ENCODE peak calls at places on chromosomes 7 and 10, in seven cellular contexts. P is Calu3, J is stomach, U is lower leg skin, R is astrocyte of the spinal cord, Y is hepatocyte, W is GM23338. B is an unnamed sample.

GRCh38 chr10:44183667-44184632 is 200.9 kb downstream of the CXCL12 start:
- DNase-seq in W (no peak), R (no peak), J (no peak), P (no peak), Y (no peak), U (no peak), B (no peak)

GRCh38 chr10:11823122-11823988 is at the start of gene PROSER2:
- DNase-seq in Y (peak), J (peak), P (peak), W (peak), R (peak), U (peak), B (peak)

GRCh38 chr10:106410331-106410730 is 754.2 kb downstream of the SORCS1 start:
- DNase-seq in Y (no peak), P (no peak), W (no peak), J (no peak), R (no peak), U (no peak), B (no peak)

GRCh38 chr10:71796749-71797405 is 23.6 kb upstream of the VSIR start:
- DNase-seq in Y (no peak), P (no peak), R (no peak), J (no peak), U (no peak), W (peak), B (no peak)

GRCh38 chr7:100567045-100567730 is 6.5 kb downstream of the SAP25 start:
- DNase-seq in R (peak), Y (no peak), J (no peak), P (no peak), U (no peak), W (no peak), B (no peak)

GRCh38 chr7:75642810-75643486 is 95.8 kb downstream of the HIP1 start:
- DNase-seq in P (peak), R (peak), Y (peak), J (peak), U (no peak), W (peak), B (no peak)

GRCh38 chr7:41918597-41918996 is 215.7 kb upstream of the INHBA start:
- DNase-seq in P (no peak), W (no peak), Y (no peak), R (peak), U (no peak), J (no peak), B (no peak)

GRCh38 chr7:73340514-73340913 is 12.6 kb downstream of the FKBP6 start:
- DNase-seq in W (peak), U (no peak), Y (no peak), P (no peak), R (no peak), J (no peak), B (no peak)

GRCh38 chr7:37216156-37216839 is 232.4 kb downstream of the ELMO1 start:
- DNase-seq in R (no peak), W (no peak), U (no peak), Y (no peak), P (no peak), J (no peak), B (no peak)

GRCh38 chr10:109968954-109969644 is 38.7 kb upstream of the ADD3 start:
- DNase-seq in P (no peak), R (no peak), U (no peak), W (no peak), Y (no peak), J (peak), B (no peak)

GRCh38 chr7:147541261-147541660 is 1049.3 kb upstream of the C7orf33 start:
- DNase-seq in J (no peak), W (no peak), Y (no peak), P (no peak), R (no peak), U (no peak), B (no peak)

GRCh38 chr10:73940634-73941221 is 29.8 kb downstream of the PLAU start:
- DNase-seq in Y (peak), P (peak), J (peak), R (peak), W (peak), U (peak), B (peak)

GRCh38 chr7:22137466-22137865 is 191.8 kb upstream of the CDCA7L start:
- DNase-seq in P (no peak), J (no peak), U (no peak), W (no peak), R (peak), Y (no peak), B (no peak)

GRCh38 chr7:35249537-35249907 is 4.4 kb downstream of the TBX20 start:
- DNase-seq in Y (no peak), P (no peak), J (no peak), U (no peak), W (peak), R (no peak), B (no peak)

GRCh38 chr10:29328988-29329387 is 40.1 kb downstream of the LYZL1 start:
- DNase-seq in Y (no peak), U (peak), J (no peak), W (no peak), P (no peak), R (peak), B (no peak)

GRCh38 chr7:84948632-84949031 is 238.2 kb downstream of the SEMA3D start:
- DNase-seq in J (no peak), P (no peak), R (no peak), Y (no peak), W (no peak), U (no peak), B (no peak)

GRCh38 chr7:128883622-128884549 is 21.2 kb downstream of the ATP6V1F start:
- DNase-seq in J (peak), R (peak), Y (peak), U (peak), P (peak), W (peak), B (peak)

GRCh38 chr7:122136033-122136432 is 8.0 kb downstream of the AASS start:
- DNase-seq in R (peak), P (no peak), Y (no peak), J (no peak), U (no peak), W (no peak), B (no peak)

GRCh38 chr10:28595618-28596017 is 62.7 kb downstream of the WAC start:
- DNase-seq in R (peak), U (no peak), P (no peak), J (no peak), Y (no peak), W (no peak), B (no peak)

GRCh38 chr7:44313621-44314031 is 11.8 kb downstream of the CAMK2B start:
- DNase-seq in U (no peak), W (no peak), J (peak), Y (no peak), R (no peak), P (no peak), B (no peak)

GRCh38 chr10:130127612-130128607 is 8.3 kb upstream of the GLRX3 start:
- DNase-seq in J (peak), Y (peak), U (peak), P (peak), W (peak), R (peak), B (peak)

GRCh38 chr10:122854648-122855047 is 9.0 kb upstream of the CUZD1 start:
- DNase-seq in P (no peak), Y (no peak), R (peak), U (no peak), J (no peak), W (no peak), B (no peak)

GRCh38 chr10:14838582-14839304 is 637 bp downstream of the HSPA14 start:
- DNase-seq in Y (peak), W (peak), U (peak), P (peak), J (peak), R (peak), B (peak)

GRCh38 chr7:141974831-141975230 is 1.3 kb upstream of the TAS2R38 start:
- DNase-seq in W (peak), R (no peak), U (no peak), Y (peak), P (peak), J (peak), B (no peak)

GRCh38 chr10:94641480-94641879 is 42.0 kb upstream of the CYP2C18 start:
- DNase-seq in R (no peak), J (no peak), P (no peak), U (no peak), Y (no peak), W (no peak), B (no peak)

GRCh38 chr10:23399701-23400144 is 39.2 kb upstream of the OTUD1 start:
- DNase-seq in J (no peak), R (peak), Y (peak), W (no peak), U (no peak), P (no peak), B (no peak)

GRCh38 chr7:140121321-140121720 is 55.5 kb downstream of the KDM7A start:
- DNase-seq in R (peak), W (no peak), Y (no peak), U (no peak), P (no peak), J (no peak), B (no peak)

GRCh38 chr10:69089638-69090599 is 2.0 kb downstream of the SRGN start:
- DNase-seq in Y (no peak), W (no peak), R (peak), P (no peak), J (peak), U (peak), B (no peak)

GRCh38 chr7:26699761-26700160 is 164.6 kb downstream of the SKAP2 start:
- DNase-seq in J (no peak), W (no peak), Y (no peak), U (no peak), R (no peak), P (no peak), B (no peak)

GRCh38 chr7:77310982-77311381 is 105.2 kb downstream of the GSAP start:
- DNase-seq in R (no peak), U (no peak), J (no peak), P (no peak), W (no peak), Y (no peak), B (no peak)

GRCh38 chr10:111128331-111129167 is 51.7 kb downstream of the ADRA2A start:
- DNase-seq in Y (peak), J (no peak), P (peak), W (no peak), U (no peak), R (peak), B (no peak)

GRCh38 chr7:12709731-12710502 is 22.5 kb downstream of the ARL4A start:
- DNase-seq in P (no peak), J (no peak), R (peak), W (no peak), Y (no peak), U (no peak), B (no peak)

GRCh38 chr10:126847666-126848065 is 57.6 kb upstream of the DOCK1 start:
- DNase-seq in R (no peak), P (no peak), W (no peak), Y (no peak), J (no peak), U (no peak), B (no peak)

GRCh38 chr7:91692800-91693199 is 187.7 kb downstream of the MTERF1 start:
- DNase-seq in R (no peak), U (no peak), P (no peak), J (no peak), Y (no peak), W (no peak), B (no peak)

GRCh38 chr10:106577756-106578155 is 586.8 kb downstream of the SORCS1 start:
- DNase-seq in Y (no peak), W (no peak), J (no peak), P (no peak), U (no peak), R (no peak), B (no peak)

GRCh38 chr10:92822964-92823363 is 25.4 kb upstream of the EXOC6 start:
- DNase-seq in W (no peak), Y (no peak), J (no peak), R (peak), P (no peak), U (no peak), B (no peak)

GRCh38 chr7:97018126-97018601 is 6.5 kb downstream of the DLX5 start:
- DNase-seq in R (no peak), P (no peak), U (no peak), Y (no peak), W (peak), J (no peak), B (no peak)

GRCh38 chr10:110304394-110304779 is 333 bp downstream of the SMNDC1 start:
- DNase-seq in J (no peak), U (no peak), Y (peak), W (no peak), R (no peak), P (no peak), B (no peak)

GRCh38 chr7:78011642-78012041 is 213.1 kb downstream of the PHTF2 start:
- DNase-seq in Y (no peak), R (no peak), J (no peak), P (no peak), U (no peak), W (no peak), B (no peak)

GRCh38 chr10:84842593-84842992 is 514.2 kb downstream of the CCSER2 start:
- DNase-seq in R (no peak), J (no peak), P (no peak), U (no peak), Y (no peak), W (no peak), B (no peak)

GRCh38 chr10:84850826-84851225 is 522.4 kb downstream of the CCSER2 start:
- DNase-seq in Y (no peak), R (no peak), U (no peak), J (no peak), W (no peak), P (no peak), B (no peak)

GRCh38 chr10:84846646-84847045 is 518.3 kb downstream of the CCSER2 start:
- DNase-seq in U (no peak), J (no peak), W (no peak), Y (no peak), P (no peak), R (no peak), B (no peak)

GRCh38 chr10:84848967-84849366 is 520.6 kb downstream of the CCSER2 start:
- DNase-seq in Y (no peak), U (no peak), W (no peak), J (no peak), R (no peak), P (no peak), B (no peak)

GRCh38 chr10:84845628-84846261 is 517.4 kb downstream of the CCSER2 start:
- DNase-seq in P (peak), Y (peak), R (no peak), W (peak), J (no peak), U (no peak), B (no peak)
- TF ChIP-seq CTCF in P (no peak), Y (peak), R (no peak), W (peak), J (no peak), U (no peak), B (peak)

DNA sequence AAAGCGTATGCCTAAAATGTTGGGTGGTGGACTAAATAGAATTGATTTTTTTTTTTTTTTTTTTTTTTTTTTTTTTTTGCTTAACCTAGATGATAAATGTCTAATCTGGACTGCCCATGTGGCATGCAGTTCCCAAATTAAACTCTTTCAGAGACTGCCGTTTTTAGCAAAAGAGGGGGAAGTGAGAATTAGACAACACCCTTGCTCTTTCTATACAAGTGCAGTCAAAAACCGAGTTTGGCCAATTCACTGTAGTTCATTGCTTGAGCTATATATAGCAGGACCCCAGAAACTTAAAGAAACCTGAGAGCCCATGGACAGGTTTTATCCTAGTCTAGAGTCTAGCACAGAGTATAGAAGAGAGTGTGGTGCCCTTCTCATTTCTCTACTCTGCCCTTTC is 141.9 kb downstream of the GRM3 start:
- DNase-seq in Y (no peak), W (no peak), J (no peak), U (no peak), R (no peak), P (no peak), B (no peak)
- TF ChIP-seq CTCF in Y (no peak), W (no peak), J (no peak), U (no peak), R (no peak), P (no peak), B (no peak)

GRCh38 chr7:103990991-103991390 is 1.5 kb upstream of the RELN start:
- DNase-seq in Y (no peak), U (no peak), J (no peak), W (no peak), R (no peak), P (no peak), B (no peak)
- TF ChIP-seq CTCF in Y (no peak), U (no peak), J (no peak), W (no peak), R (no peak), P (no peak), B (no peak)

DNA sequence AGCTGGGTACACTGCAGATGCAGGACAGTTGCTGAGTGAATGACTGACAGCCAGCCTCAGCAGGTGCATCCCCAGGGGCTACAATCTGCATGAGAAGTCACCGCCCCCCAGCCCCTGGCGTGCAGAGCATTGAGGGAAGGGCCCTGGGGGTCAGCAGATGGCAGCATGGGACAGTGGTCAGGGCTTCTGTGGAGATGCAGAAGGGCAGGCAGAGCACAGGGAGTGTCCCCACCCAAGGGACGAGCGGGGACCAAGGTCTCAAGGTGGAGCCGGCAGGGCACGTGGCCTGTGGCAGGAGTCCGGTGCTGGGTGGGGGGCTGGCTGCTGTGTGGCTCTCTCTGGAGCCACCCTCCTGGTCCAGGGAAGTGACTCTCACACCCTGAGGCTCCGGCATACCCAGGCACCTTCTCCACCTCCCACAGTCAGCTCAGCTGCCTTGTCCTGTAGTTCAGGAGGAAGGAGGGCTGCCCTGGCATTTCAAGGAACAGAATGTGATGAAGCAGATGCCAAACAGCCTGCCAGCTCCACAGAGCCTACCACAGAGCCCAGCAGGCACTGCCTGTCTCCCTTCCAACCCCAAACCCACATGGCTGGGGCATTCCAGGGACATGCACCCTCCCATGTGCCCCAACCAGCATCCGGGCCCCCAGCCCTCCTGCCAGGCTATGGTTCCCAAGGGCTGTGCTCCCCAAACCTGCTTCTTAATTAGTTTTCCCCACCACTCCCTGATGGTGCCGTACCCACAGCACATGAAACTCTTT is 114.5 kb downstream of the TMEM130 start:
- DNase-seq in U (no peak), J (no peak), R (no peak), P (peak), W (peak), Y (no peak), B (no peak)
- TF ChIP-seq CTCF in U (no peak), J (no peak), R (no peak), P (no peak), W (peak), Y (peak), B (no peak)

GRCh38 chr10:20949967-20950366 is 52.9 kb upstream of the NEBL start:
- DNase-seq in J (no peak), U (no peak), W (no peak), P (no peak), R (no peak), Y (no peak), B (no peak)

GRCh38 chr10:20955355-20955893 is 58.3 kb upstream of the NEBL start:
- DNase-seq in U (no peak), J (no peak), W (no peak), Y (no peak), R (no peak), P (no peak), B (no peak)

GRCh38 chr10:20954519-20954918 is 57.4 kb upstream of the NEBL start:
- DNase-seq in Y (peak), P (no peak), J (no peak), R (no peak), U (no peak), W (peak), B (no peak)

GRCh38 chr10:20956843-20957242 is 59.7 kb upstream of the NEBL start:
- DNase-seq in P (no peak), R (no peak), U (no peak), J (no peak), W (no peak), Y (no peak), B (no peak)

DNA sequence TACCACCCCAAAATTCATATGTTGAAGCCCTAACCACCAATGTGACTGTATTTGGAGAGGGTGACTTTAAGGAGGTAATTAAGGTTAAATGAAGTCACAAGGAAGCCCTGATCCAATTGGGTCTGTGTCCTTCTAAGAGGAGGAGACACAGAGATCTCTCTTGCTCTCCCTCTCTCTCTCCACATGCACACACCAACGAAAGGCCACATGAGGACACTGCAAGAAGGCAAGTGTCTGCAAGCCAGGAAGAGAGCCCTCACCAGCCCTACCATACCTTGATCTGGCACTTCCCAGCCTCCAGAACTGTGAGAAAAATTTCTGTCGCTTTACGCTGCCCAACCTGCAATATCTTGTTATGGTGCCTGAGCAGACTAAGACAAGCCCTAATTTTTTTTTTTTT is 56.0 kb upstream of the NEBL start:
- DNase-seq in W (no peak), Y (no peak), P (no peak), U (no peak), J (no peak), R (no peak), B (no peak)
- TF ChIP-seq CTCF in W (no peak), Y (no peak), P (no peak), U (no peak), J (no peak), R (no peak), B (no peak)

GRCh38 chr10:124530816-124531215 is 69.2 kb downstream of the LHPP start:
- DNase-seq in Y (no peak), R (no peak), U (no peak), P (no peak), J (no peak), W (no peak), B (no peak)

GRCh38 chr10:124533266-124533665 is 71.6 kb downstream of the LHPP start:
- DNase-seq in Y (no peak), P (no peak), R (no peak), J (no peak), W (no peak), U (no peak), B (no peak)

GRCh38 chr10:124530215-124530665 is 68.6 kb downstream of the LHPP start:
- DNase-seq in U (peak), R (peak), J (peak), W (peak), Y (peak), P (peak), B (peak)

GRCh38 chr10:124532788-124533187 is 71.2 kb downstream of the LHPP start:
- DNase-seq in U (no peak), P (no peak), Y (no peak), W (no peak), R (no peak), J (no peak), B (no peak)

GRCh38 chr10:124532106-124532641 is 70.6 kb downstream of the LHPP start:
- DNase-seq in P (peak), R (no peak), U (no peak), Y (peak), J (no peak), W (peak), B (peak)
- TF ChIP-seq CTCF in P (no peak), R (peak), U (no peak), Y (peak), J (no peak), W (peak), B (peak)

GRCh38 chr7:135514856-135515255 is 5.0 kb upstream of the CNOT4 start:
- DNase-seq in R (no peak), J (no peak), P (no peak), Y (no peak), W (no peak), U (no peak), B (no peak)
- TF ChIP-seq CTCF in R (no peak), J (no peak), P (no peak), Y (no peak), W (no peak), U (no peak), B (no peak)

B was measured in progenitor cell of endocrine pancreas.